ENCODE peak calls at places on chromosomes 11 and 22, in six cellular contexts. One of them, this sample, is unnamed.

GRCh38 chr22:35349704-35350538 is 31.0 kb upstream of the HMOX1 start:
- DNase-seq in NCI-H2081: peak
- DNase-seq in HEK293T: no peak
- DNase-seq in IMR-90: peak
- DNase-seq in T-helper 2 cell: no peak
- DNase-seq in sigmoid colon: no peak
- DNase-seq in this sample: no peak

GRCh38 chr22:37675930-37676571 is 615 bp downstream of the LGALS1 start:
- DNase-seq in HEK293T: no peak
- DNase-seq in IMR-90: no peak
- DNase-seq in sigmoid colon: peak
- DNase-seq in NCI-H2081: no peak
- DNase-seq in T-helper 2 cell: no peak
- DNase-seq in this sample: no peak

GRCh38 chr11:34104680-34105078 is 750 bp upstream of the NAT10 start:
- DNase-seq in HEK293T: no peak
- DNase-seq in IMR-90: no peak
- DNase-seq in sigmoid colon: no peak
- DNase-seq in NCI-H2081: no peak
- DNase-seq in T-helper 2 cell: no peak
- DNase-seq in this sample: no peak

GRCh38 chr11:8841899-8842298 is 69.1 kb upstream of the AKIP1 start:
- DNase-seq in NCI-H2081: no peak
- DNase-seq in HEK293T: no peak
- DNase-seq in IMR-90: peak
- DNase-seq in sigmoid colon: no peak
- DNase-seq in T-helper 2 cell: no peak
- DNase-seq in this sample: no peak

GRCh38 chr11:114237321-114238280 is 58.6 kb upstream of the NNMT start:
- DNase-seq in HEK293T: no peak
- DNase-seq in IMR-90: peak
- DNase-seq in T-helper 2 cell: no peak
- DNase-seq in NCI-H2081: no peak
- DNase-seq in sigmoid colon: no peak
- DNase-seq in this sample: no peak

GRCh38 chr11:9823439-9823838 is 159.6 kb downstream of the SWAP70 start:
- DNase-seq in HEK293T: no peak
- DNase-seq in IMR-90: peak
- DNase-seq in NCI-H2081: no peak
- DNase-seq in sigmoid colon: no peak
- DNase-seq in T-helper 2 cell: no peak
- DNase-seq in this sample: no peak

GRCh38 chr11:115895594-115895993 is 391.4 kb upstream of the CADM1 start:
- DNase-seq in sigmoid colon: no peak
- DNase-seq in IMR-90: no peak
- DNase-seq in HEK293T: no peak
- DNase-seq in T-helper 2 cell: no peak
- DNase-seq in NCI-H2081: no peak
- DNase-seq in this sample: no peak

GRCh38 chr11:44611687-44612437 is 46.4 kb downstream of the CD82 start:
- DNase-seq in HEK293T: no peak
- DNase-seq in IMR-90: no peak
- DNase-seq in NCI-H2081: no peak
- DNase-seq in sigmoid colon: no peak
- DNase-seq in T-helper 2 cell: peak
- DNase-seq in this sample: no peak

GRCh38 chr11:67261942-67262681 is 4.2 kb upstream of the GRK2 start:
- DNase-seq in NCI-H2081: no peak
- DNase-seq in sigmoid colon: peak
- DNase-seq in IMR-90: no peak
- DNase-seq in HEK293T: no peak
- DNase-seq in T-helper 2 cell: no peak
- DNase-seq in this sample: peak

GRCh38 chr11:94521684-94522083 is 9.4 kb downstream of the C11orf97 start:
- DNase-seq in sigmoid colon: no peak
- DNase-seq in HEK293T: peak
- DNase-seq in IMR-90: no peak
- DNase-seq in T-helper 2 cell: no peak
- DNase-seq in NCI-H2081: no peak
- DNase-seq in this sample: no peak

GRCh38 chr22:23762866-23763578 is at the start of gene C22orf15:
- DNase-seq in IMR-90: peak
- DNase-seq in HEK293T: no peak
- DNase-seq in sigmoid colon: no peak
- DNase-seq in NCI-H2081: no peak
- DNase-seq in T-helper 2 cell: no peak
- DNase-seq in this sample: no peak

GRCh38 chr11:2631161-2631560 is 68.6 kb downstream of the KCNQ1OT1 start:
- DNase-seq in NCI-H2081: no peak
- DNase-seq in IMR-90: no peak
- DNase-seq in T-helper 2 cell: no peak
- DNase-seq in sigmoid colon: no peak
- DNase-seq in HEK293T: no peak
- DNase-seq in this sample: no peak

GRCh38 chr22:25970996-25971811 is 198.1 kb upstream of the SEZ6L start:
- DNase-seq in sigmoid colon: no peak
- DNase-seq in HEK293T: no peak
- DNase-seq in T-helper 2 cell: no peak
- DNase-seq in IMR-90: no peak
- DNase-seq in NCI-H2081: no peak
- DNase-seq in this sample: no peak

GRCh38 chr22:42959472-42960145 is 55.3 kb downstream of the PACSIN2 start:
- DNase-seq in T-helper 2 cell: no peak
- DNase-seq in sigmoid colon: peak
- DNase-seq in HEK293T: peak
- DNase-seq in NCI-H2081: no peak
- DNase-seq in IMR-90: peak
- DNase-seq in this sample: no peak

GRCh38 chr11:112993808-112994207 is 32.6 kb downstream of the NCAM1 start:
- DNase-seq in T-helper 2 cell: no peak
- DNase-seq in sigmoid colon: no peak
- DNase-seq in NCI-H2081: no peak
- DNase-seq in IMR-90: no peak
- DNase-seq in HEK293T: no peak
- DNase-seq in this sample: no peak

GRCh38 chr11:13333456-13333957 is 55.9 kb downstream of the BMAL1 start:
- DNase-seq in IMR-90: no peak
- DNase-seq in NCI-H2081: no peak
- DNase-seq in T-helper 2 cell: no peak
- DNase-seq in HEK293T: no peak
- DNase-seq in sigmoid colon: no peak
- DNase-seq in this sample: no peak

GRCh38 chr11:74675761-74676160 is 55.5 kb downstream of the CHRDL2 start:
- DNase-seq in T-helper 2 cell: no peak
- DNase-seq in HEK293T: no peak
- DNase-seq in sigmoid colon: no peak
- DNase-seq in NCI-H2081: no peak
- DNase-seq in IMR-90: no peak
- DNase-seq in this sample: no peak

GRCh38 chr11:122375687-122376399 is 259.8 kb upstream of the BLID start:
- DNase-seq in HEK293T: no peak
- DNase-seq in sigmoid colon: no peak
- DNase-seq in NCI-H2081: no peak
- DNase-seq in T-helper 2 cell: no peak
- DNase-seq in IMR-90: peak
- DNase-seq in this sample: no peak

GRCh38 chr22:43293661-43294392 is 49.3 kb downstream of the SCUBE1 start:
- DNase-seq in T-helper 2 cell: no peak
- DNase-seq in sigmoid colon: peak
- DNase-seq in HEK293T: no peak
- DNase-seq in NCI-H2081: no peak
- DNase-seq in IMR-90: peak
- DNase-seq in this sample: no peak

GRCh38 chr11:96199563-96200025 is 143.4 kb downstream of the MAML2 start:
- DNase-seq in sigmoid colon: no peak
- DNase-seq in NCI-H2081: no peak
- DNase-seq in IMR-90: peak
- DNase-seq in HEK293T: no peak
- DNase-seq in T-helper 2 cell: no peak
- DNase-seq in this sample: no peak

GRCh38 chr11:120522021-120522420 is 10.5 kb downstream of the GRIK4 start:
- DNase-seq in sigmoid colon: no peak
- DNase-seq in T-helper 2 cell: no peak
- DNase-seq in IMR-90: no peak
- DNase-seq in NCI-H2081: no peak
- DNase-seq in HEK293T: no peak
- DNase-seq in this sample: no peak

GRCh38 chr11:61072316-61073109 is 29.8 kb upstream of the CD5 start:
- DNase-seq in HEK293T: no peak
- DNase-seq in sigmoid colon: peak
- DNase-seq in T-helper 2 cell: no peak
- DNase-seq in NCI-H2081: no peak
- DNase-seq in IMR-90: no peak
- DNase-seq in this sample: no peak

GRCh38 chr22:46587492-46588278 is 32.5 kb upstream of the GRAMD4 start:
- DNase-seq in T-helper 2 cell: no peak
- DNase-seq in IMR-90: no peak
- DNase-seq in sigmoid colon: no peak
- DNase-seq in NCI-H2081: no peak
- DNase-seq in HEK293T: no peak
- DNase-seq in this sample: no peak

GRCh38 chr22:20391222-20391621 is 2.7 kb upstream of the ZNF74 start:
- DNase-seq in NCI-H2081: no peak
- DNase-seq in sigmoid colon: no peak
- DNase-seq in T-helper 2 cell: no peak
- DNase-seq in HEK293T: no peak
- DNase-seq in IMR-90: no peak
- DNase-seq in this sample: no peak

GRCh38 chr11:20840341-20840740 is 171.0 kb downstream of the NELL1 start:
- DNase-seq in T-helper 2 cell: no peak
- DNase-seq in NCI-H2081: peak
- DNase-seq in HEK293T: no peak
- DNase-seq in IMR-90: no peak
- DNase-seq in sigmoid colon: no peak
- DNase-seq in this sample: no peak

GRCh38 chr11:93817426-93818348 is 32.7 kb downstream of the VSTM5 start:
- DNase-seq in NCI-H2081: no peak
- DNase-seq in T-helper 2 cell: no peak
- DNase-seq in HEK293T: no peak
- DNase-seq in IMR-90: no peak
- DNase-seq in sigmoid colon: no peak
- DNase-seq in this sample: no peak

GRCh38 chr11:62601114-62601363 is 626 bp downstream of the MTA2 start:
- DNase-seq in IMR-90: no peak
- DNase-seq in HEK293T: no peak
- DNase-seq in NCI-H2081: no peak
- DNase-seq in T-helper 2 cell: peak
- DNase-seq in sigmoid colon: peak
- DNase-seq in this sample: no peak

This sample was measured in RWPE2.